ENCODE peak calls at places on chromosomes 12 and 14, in six cellular contexts. O is activated naive CD4-positive, alpha-beta T cell; Z is WTC11; Q is EL; X is neuronal stem cell; T is NCI-H1092 treated with DMSO at 0.1 percent for 48 hours. B is an unnamed sample.

GRCh38 chr12:67426067-67426466 is 156.9 kb downstream of the CAND1 start:
- DNase-seq in O (no peak), Z (no peak), Q (peak; percentile 42), X (no peak), T (peak; percentile 9), B (no peak)

GRCh38 chr12:30806989-30807694 is 52.4 kb upstream of the CAPRIN2 start:
- DNase-seq in O (no peak), Z (peak; percentile 37), Q (peak; percentile 70), X (peak; percentile 60), T (peak; percentile 75), B (peak; percentile 30)

GRCh38 chr12:120939523-120939922 is 35.4 kb upstream of the SPPL3 start:
- DNase-seq in O (no peak), Z (no peak), Q (no peak), X (no peak), T (no peak), B (peak; percentile 58)

GRCh38 chr12:4719821-4720636 is at the start of gene GALNT8:
- DNase-seq in O (no peak), Z (no peak), Q (no peak), X (no peak), T (no peak), B (no peak)

GRCh38 chr14:77063581-77064289 is 34.3 kb upstream of the CIPC start:
- DNase-seq in O (no peak), Z (no peak), Q (no peak), X (no peak), T (no peak), B (no peak)

GRCh38 chr12:116200812-116201211 is 76.7 kb downstream of the MED13L start:
- DNase-seq in O (no peak), Z (no peak), Q (peak; percentile 68), X (no peak), T (no peak), B (no peak)

GRCh38 chr12:94545937-94546771 is 86.5 kb upstream of the CEP83 start:
- DNase-seq in O (no peak), Z (peak; percentile 62), Q (peak; percentile 65), X (peak; percentile 43), T (peak; percentile 29), B (peak; percentile 28)

GRCh38 chr14:35944847-35945246 is 118.7 kb downstream of the BRMS1L start:
- DNase-seq in O (no peak), Z (peak; percentile 65), Q (no peak), X (no peak), T (no peak), B (no peak)

GRCh38 chr14:62209287-62209899 is 447.2 kb downstream of the SNAPC1 start:
- DNase-seq in O (no peak), Z (no peak), Q (peak; percentile 78), X (no peak), T (no peak), B (no peak)

GRCh38 chr12:27246774-27247173 is 2.7 kb downstream of the STK38L start:
- DNase-seq in O (no peak), Z (no peak), Q (no peak), X (no peak), T (no peak), B (no peak)

GRCh38 chr12:26109343-26109841 is 15.4 kb downstream of the BHLHE41 start:
- DNase-seq in O (no peak), Z (no peak), Q (no peak), X (no peak), T (no peak), B (no peak)

GRCh38 chr12:114405449-114406271 is at the start of gene TBX5:
- DNase-seq in O (no peak), Z (peak; percentile 57), Q (peak; percentile 77), X (peak; percentile 42), T (peak; percentile 38), B (no peak)

GRCh38 chr12:50764861-50765324 is 992 bp downstream of the ATF1 start:
- DNase-seq in O (peak; percentile 51), Z (no peak), Q (peak; percentile 47), X (no peak), T (peak; percentile 22), B (no peak)

GRCh38 chr12:129237881-129238280 is 384.6 kb downstream of the GLT1D1 start:
- DNase-seq in O (no peak), Z (no peak), Q (no peak), X (no peak), T (no peak), B (no peak)

GRCh38 chr12:112891093-112892024 is 15.4 kb upstream of the OAS1 start:
- DNase-seq in O (no peak), Z (no peak), Q (no peak), X (no peak), T (peak; percentile 70), B (no peak)

GRCh38 chr14:75232597-75232996 is 46.0 kb upstream of the FOS start:
- DNase-seq in O (peak; percentile 7), Z (no peak), Q (no peak), X (no peak), T (no peak), B (no peak)

B was measured in HL-60.